ENCODE peak calls at places on chromosomes 13 and 19, in ten cellular contexts. V is tibial nerve; Y is mammary epithelial cell; Z is right atrium auricular region; C is CD4-positive, alpha-beta memory T cell; Q is neural progenitor cell; G is hepatocyte; I is Peyer's patch; K is tibial artery; H is heart left ventricle. L is an unnamed sample. For H3K27me3, the result is how much of the 10 kb centered on the place peaks cover.

GRCh38 chr19:33472696-33473624 is 48.6 kb downstream of the PEPD start:
- DNase-seq in K (no peak), Y (peak), G (no peak), Z (no peak), H (no peak), V (no peak), Q (no peak), I (no peak), C (no peak), L (no peak)

GRCh38 chr19:5536337-5536894 is 31.3 kb downstream of the TINCR start:
- DNase-seq in Q (peak), V (no peak), G (peak), H (peak), Z (peak), I (no peak), K (no peak), Y (peak), C (no peak), L (no peak)

GRCh38 chr13:94239135-94239534 is 240.3 kb downstream of the DCT start:
- DNase-seq in Y (peak), Q (no peak), I (no peak), G (no peak), V (no peak), K (no peak), H (no peak), Z (no peak), C (peak), L (no peak)

GRCh38 chr19:7862413-7862951 is 11.7 kb downstream of the PRR36 start:
- DNase-seq in G (peak), Y (no peak), K (no peak), H (peak), I (peak), Q (peak), C (peak), Z (no peak), V (no peak), L (no peak)

GRCh38 chr13:89490661-89491060 is 1819.5 kb downstream of the SLITRK5 start:
- DNase-seq in Y (no peak), Z (no peak), C (no peak), K (no peak), V (no peak), H (no peak), G (no peak), I (no peak), Q (no peak), L (no peak)

GRCh38 chr13:30616927-30617314 is 799 bp upstream of the USPL1 start:
- DNase-seq in Q (peak), C (peak), H (peak), I (peak), G (peak), V (peak), Y (peak), K (peak), Z (peak), L (peak)

GRCh38 chr13:32010137-32010536 is 21.4 kb upstream of the FRY start:
- DNase-seq in G (no peak), Q (no peak), Z (no peak), H (no peak), I (no peak), K (no peak), C (no peak), Y (no peak), V (no peak), L (no peak)

GRCh38 chr19:56594783-56595547 is at the start of gene ZNF71:
- DNase-seq in I (peak), H (peak), C (peak), Z (peak), Q (peak), K (peak), G (peak), V (peak), Y (peak), L (peak)

GRCh38 chr13:26132756-26133155 is 80.9 kb upstream of the SHISA2 start:
- DNase-seq in C (no peak), V (no peak), Y (peak), Z (no peak), G (no peak), I (no peak), Q (peak), H (no peak), K (no peak), L (no peak)

GRCh38 chr13:43978688-43979087 is 99.0 kb downstream of the LACC1 start:
- DNase-seq in I (no peak), C (no peak), G (no peak), Q (no peak), Z (no peak), H (no peak), V (no peak), K (no peak), Y (no peak), L (no peak)

GRCh38 chr13:19643652-19644051 is 10.2 kb downstream of the MPHOSPH8 start:
- DNase-seq in G (no peak), Y (no peak), Z (no peak), Q (no peak), K (no peak), C (no peak), I (no peak), V (no peak), H (no peak), L (no peak)

GRCh38 chr13:98207411-98207810 is 30.3 kb upstream of the RNF113B start:
- DNase-seq in Z (no peak), C (no peak), Q (no peak), I (no peak), Y (no peak), H (peak), G (no peak), V (no peak), K (no peak), L (no peak)

GRCh38 chr13:27022571-27023311 is 148.9 kb downstream of the USP12 start:
- DNase-seq in Q (no peak), H (no peak), Z (no peak), I (no peak), G (peak), V (no peak), Y (peak), C (no peak), K (no peak), L (no peak)

GRCh38 chr13:21638319-21639282 is 32.3 kb upstream of the FGF9 start:
- DNase-seq in V (peak), I (no peak), G (peak), Y (peak), Q (no peak), Z (no peak), K (no peak), H (no peak), C (peak), L (no peak)

GRCh38 chr13:109673477-109673876 is 112.9 kb downstream of the IRS2 start:
- DNase-seq in V (no peak), H (no peak), G (no peak), Y (no peak), C (no peak), K (no peak), Q (no peak), I (no peak), Z (no peak), L (no peak)

GRCh38 chr19:49149652-49150105 is 5.5 kb downstream of the HRC start:
- DNase-seq in C (no peak), I (no peak), H (peak), Y (peak), V (peak), Q (peak), Z (peak), K (peak), G (peak), L (no peak)

GRCh38 chr19:42021185-42021584 is 27.2 kb upstream of the ATP1A3 start:
- DNase-seq in C (no peak), H (no peak), Z (no peak), K (no peak), V (no peak), I (no peak), Y (no peak), G (no peak), Q (no peak), L (no peak)

GRCh38 chr19:13597625-13598024 is 91.3 kb upstream of the CACNA1A start:
- DNase-seq in K (peak), G (peak), Q (peak), C (peak), H (peak), V (peak), I (peak), Y (peak), Z (peak), L (no peak)

GRCh38 chr13:50731400-50731799 is 112.1 kb downstream of the DLEU7 start:
- DNase-seq in Y (peak), G (no peak), K (no peak), C (no peak), V (no peak), Q (no peak), H (no peak), Z (no peak), I (no peak), L (no peak)

GRCh38 chr13:44439615-44440014 is 66.0 kb downstream of the SERP2 start:
- DNase-seq in V (no peak), C (no peak), K (no peak), H (no peak), Y (no peak), Q (no peak), Z (no peak), I (no peak), G (no peak), L (no peak)

GRCh38 chr13:93244141-93244917 is 17.7 kb downstream of the GPC6 start:
- DNase-seq in I (no peak), G (peak), H (no peak), Q (peak), V (no peak), Y (peak), C (no peak), K (no peak), Z (no peak), L (no peak)

GRCh38 chr13:111210082-111210481 is 95.0 kb downstream of the ARHGEF7 start:
- DNase-seq in I (no peak), C (no peak), Z (no peak), Y (no peak), G (no peak), K (no peak), V (no peak), Q (peak), H (no peak), L (no peak)
- H3K27me3 ChIP-seq in I (under half), C (under half), Z (under half), Y (under half), G (under half), K (under half), V (under half), Q (under half), H (under half), L (under half)

GRCh38 chr19:30224689-30225606 is 147.2 kb upstream of the ZNF536 start:
- DNase-seq in H (no peak), Q (peak), V (no peak), C (no peak), Z (no peak), K (no peak), G (peak), I (no peak), Y (no peak), L (no peak)

GRCh38 chr19:30222993-30223865 is 149.0 kb upstream of the ZNF536 start:
- DNase-seq in Q (peak), I (no peak), G (peak), Z (no peak), K (no peak), C (no peak), V (no peak), H (no peak), Y (no peak), L (no peak)

GRCh38 chr19:30223866-30224688 is 148.1 kb upstream of the ZNF536 start:
- DNase-seq in V (no peak), G (no peak), H (no peak), C (no peak), Y (no peak), K (no peak), Z (no peak), Q (no peak), I (no peak), L (no peak)

GRCh38 chr19:30221176-30221575 is 151.0 kb upstream of the ZNF536 start:
- DNase-seq in Z (no peak), G (no peak), Y (no peak), H (no peak), V (no peak), Q (no peak), C (no peak), I (no peak), K (no peak), L (no peak)

DNA sequence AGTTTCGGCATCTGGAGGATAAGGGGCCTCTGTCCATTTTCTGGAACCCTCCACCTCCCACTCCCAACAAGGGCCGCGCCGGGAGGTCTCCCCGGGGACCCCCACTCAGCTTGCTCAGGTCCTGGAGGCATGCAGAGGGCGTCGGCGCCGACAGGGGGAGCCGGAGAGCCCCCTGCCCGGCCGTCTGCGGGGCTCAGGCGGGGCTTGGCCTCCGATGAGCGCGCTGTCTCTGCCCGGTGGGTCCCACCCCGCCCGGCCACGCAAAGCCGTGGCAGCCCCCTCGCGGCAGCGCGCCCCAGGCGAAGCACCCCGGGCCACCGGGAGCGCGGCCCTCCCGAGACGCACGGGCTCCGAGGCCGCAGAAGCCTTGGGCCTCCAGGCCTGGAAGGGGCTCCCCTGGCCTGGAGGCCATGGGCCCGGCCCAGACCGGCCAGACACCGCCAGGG is 149.7 kb upstream of the ZNF536 start:
- DNase-seq in I (no peak), K (no peak), G (peak), Q (peak), C (no peak), Y (no peak), V (no peak), Z (no peak), H (no peak), L (no peak)
- H3K27me3 ChIP-seq in I (under half), K (half or more), G (half or more), Q (half or more), C (under half), Y (under half), V (under half), Z (under half), H (under half), L (under half)

GRCh38 chr13:99907627-99908026 is 63.9 kb downstream of the ZIC5 start:
- DNase-seq in G (no peak), K (no peak), H (no peak), Y (no peak), I (no peak), Z (no peak), V (no peak), C (no peak), Q (no peak), L (no peak)

GRCh38 chr13:99908129-99908805 is 63.3 kb downstream of the ZIC5 start:
- DNase-seq in V (no peak), Q (no peak), Z (no peak), Y (peak), G (no peak), C (no peak), H (no peak), K (no peak), I (no peak), L (no peak)

GRCh38 chr13:99911069-99911964 is 60.2 kb downstream of the ZIC5 start:
- DNase-seq in V (no peak), K (no peak), H (no peak), Y (no peak), Q (no peak), G (no peak), C (no peak), I (no peak), Z (no peak), L (no peak)

GRCh38 chr13:99909836-99910619 is 61.5 kb downstream of the ZIC5 start:
- DNase-seq in Y (no peak), K (no peak), H (no peak), V (no peak), C (no peak), Q (no peak), I (no peak), Z (no peak), G (no peak), L (no peak)

GRCh38 chr13:99909097-99909835 is 62.3 kb downstream of the ZIC5 start:
- DNase-seq in Q (no peak), Y (no peak), I (no peak), V (no peak), G (no peak), K (no peak), H (no peak), Z (no peak), C (no peak), L (no peak)
- H3K27me3 ChIP-seq in Q (under half), Y (under half), I (under half), V (half or more), G (under half), K (half or more), H (under half), Z (under half), C (under half), L (under half)

DNA sequence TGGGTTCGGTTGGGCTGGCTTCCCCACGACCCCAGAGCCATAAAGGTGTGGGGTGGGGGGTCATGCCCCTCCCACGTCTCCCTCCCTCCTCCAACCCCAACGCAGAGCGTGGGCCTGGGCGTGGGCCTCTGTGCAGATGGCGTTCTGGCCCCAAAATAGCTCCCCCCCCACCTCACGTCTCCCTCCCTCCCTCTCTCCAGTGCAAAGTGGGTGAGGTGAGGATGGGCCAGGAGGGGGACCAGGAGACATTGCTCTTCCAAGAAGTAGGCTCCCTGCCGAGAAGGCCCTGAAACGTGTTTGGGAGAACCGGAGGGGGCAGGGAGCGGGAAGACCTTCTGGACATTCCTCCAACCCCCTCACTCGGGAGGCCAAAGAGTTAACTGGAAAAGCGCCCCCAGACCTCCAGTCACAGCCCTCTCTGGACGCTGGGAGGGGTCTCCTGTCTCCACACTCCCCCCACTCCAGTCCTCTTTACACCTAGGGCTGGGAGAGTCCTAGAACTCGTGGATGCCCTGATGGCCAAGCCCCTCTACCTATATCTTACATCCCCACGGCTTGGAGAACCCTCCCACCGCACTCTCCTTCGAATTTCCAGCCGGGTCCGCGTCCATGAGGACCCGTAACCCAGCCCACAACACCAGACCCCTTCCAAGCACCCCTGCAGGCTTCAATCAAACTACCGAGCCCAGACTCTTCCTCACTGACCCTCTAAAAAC is 855 bp downstream of the UNC13A start:
- DNase-seq in V (no peak), Q (peak), H (no peak), G (no peak), C (no peak), I (no peak), Y (no peak), K (no peak), Z (no peak), L (no peak)
- H3K27me3 ChIP-seq in V (half or more), Q (under half), H (under half), G (under half), C (under half), I (under half), Y (under half), K (half or more), Z (under half), L (under half)

GRCh38 chr19:2255982-2256685 is at the start of gene JSRP1:
- DNase-seq in K (no peak), C (no peak), H (no peak), V (no peak), Y (no peak), Q (no peak), I (peak), Z (no peak), G (no peak), L (no peak)
- H3K27me3 ChIP-seq in K (under half), C (under half), H (under half), V (under half), Y (under half), Q (under half), I (under half), Z (under half), G (under half), L (under half)

DNA sequence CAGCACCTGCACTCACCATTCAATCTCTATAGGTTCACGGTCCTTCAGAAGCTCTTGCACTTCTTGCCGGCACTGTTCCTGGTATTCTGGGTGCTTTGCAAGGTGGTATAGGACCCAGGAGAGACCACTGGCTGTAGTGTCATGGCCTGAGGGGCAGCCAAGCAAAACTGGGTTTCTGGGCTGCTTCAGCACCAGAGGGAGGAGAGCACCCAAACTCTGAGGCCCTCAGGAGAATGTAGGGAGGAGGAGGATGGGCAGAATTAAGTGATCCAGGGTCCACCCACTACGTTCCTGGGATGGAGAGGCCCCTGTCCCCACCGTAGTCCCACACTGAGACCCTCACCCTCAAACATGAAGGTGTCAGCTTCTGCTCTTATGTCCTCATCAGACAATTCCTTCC is 12.3 kb downstream of the CYP4F11 start:
- DNase-seq in H (no peak), K (no peak), G (no peak), Q (no peak), V (no peak), I (no peak), C (no peak), Y (no peak), Z (no peak), L (no peak)
- H3K27me3 ChIP-seq in H (under half), K (under half), G (under half), Q (under half), V (under half), I (under half), C (under half), Y (under half), Z (under half), L (under half)

GRCh38 chr19:53597023-53597422 is 34.8 kb upstream of the DPRX start:
- DNase-seq in G (no peak), H (no peak), K (no peak), C (no peak), Z (no peak), I (no peak), V (no peak), Y (peak), Q (no peak), L (no peak)
- H3K27me3 ChIP-seq in G (under half), H (under half), K (under half), C (under half), Z (under half), I (under half), V (under half), Y (under half), Q (under half), L (under half)

GRCh38 chr19:4093643-4094175 is 27.0 kb upstream of the ZBTB7A start:
- DNase-seq in V (no peak), H (no peak), Z (no peak), I (no peak), Y (no peak), K (no peak), C (no peak), G (no peak), Q (no peak), L (no peak)

GRCh38 chr19:4095488-4095844 is 28.5 kb downstream of the MAP2K2 start:
- DNase-seq in Y (no peak), K (no peak), C (no peak), Z (no peak), V (no peak), Q (no peak), I (no peak), H (no peak), G (no peak), L (no peak)

GRCh38 chr19:4096049-4096892 is 27.7 kb downstream of the MAP2K2 start:
- DNase-seq in Q (no peak), Y (no peak), Z (no peak), K (no peak), V (no peak), C (no peak), H (no peak), G (no peak), I (no peak), L (no peak)

GRCh38 chr19:4094291-4094690 is 27.6 kb upstream of the ZBTB7A start:
- DNase-seq in C (no peak), H (no peak), G (no peak), Z (no peak), K (no peak), V (no peak), I (no peak), Y (no peak), Q (no peak), L (no peak)

GRCh38 chr19:4094761-4095487 is 28.2 kb upstream of the ZBTB7A start:
- DNase-seq in I (no peak), C (no peak), V (no peak), H (no peak), K (no peak), Y (no peak), G (no peak), Z (no peak), Q (no peak), L (no peak)
- H3K27me3 ChIP-seq in I (under half), C (under half), V (under half), H (under half), K (under half), Y (under half), G (under half), Z (under half), Q (under half), L (under half)

L was measured in thoracic aorta.